ENCODE peak calls at places on chromosomes 11 and 22, in five cellular contexts. E, W, C, R and G are unnamed samples.

GRCh38 chr11:44319170-44319551 is 9.2 kb upstream of the ALX4 start:
- DNase-seq in E (no peak), W (no peak), C (peak; percentile 67), R (no peak), G (no peak)

GRCh38 chr11:12983331-12983730 is 25.8 kb upstream of the RASSF10 start:
- DNase-seq in E (no peak), W (no peak), C (no peak), R (no peak), G (no peak)

GRCh38 chr22:46066691-46067090 is 83.6 kb upstream of the PPARA start:
- DNase-seq in E (no peak), W (no peak), C (no peak), R (no peak), G (no peak)

GRCh38 chr11:125514336-125515101 is 18.5 kb upstream of the FEZ1 start:
- DNase-seq in E (peak; percentile 29), W (peak; percentile 52), C (no peak), R (peak; percentile 58), G (no peak)

GRCh38 chr22:32708835-32709234 is 92.7 kb upstream of the TIMP3 start:
- DNase-seq in E (no peak), W (no peak), C (no peak), R (no peak), G (no peak)

GRCh38 chr11:27319065-27319464 is 44.0 kb downstream of the CCDC34 start:
- DNase-seq in E (no peak), W (peak; percentile 17), C (no peak), R (no peak), G (no peak)

GRCh38 chr11:877565-877964 is 33.0 kb downstream of the CHID1 start:
- DNase-seq in E (no peak), W (peak; percentile 12), C (peak; percentile 82), R (peak; percentile 35), G (peak; percentile 85)

GRCh38 chr11:111063711-111064110 is 181.8 kb upstream of the POU2AF2 start:
- DNase-seq in E (no peak), W (no peak), C (no peak), R (no peak), G (no peak)

GRCh38 chr11:114822038-114822437 is 143.7 kb downstream of the NXPE2 start:
- DNase-seq in E (no peak), W (no peak), C (no peak), R (no peak), G (no peak)

GRCh38 chr11:122910775-122911174 is 28.2 kb downstream of the JHY start:
- DNase-seq in E (no peak), W (no peak), C (peak; percentile 53), R (no peak), G (no peak)

GRCh38 chr22:44399196-44399837 is 86.6 kb upstream of the SHISAL1 start:
- DNase-seq in E (no peak), W (no peak), C (no peak), R (no peak), G (peak; percentile 15)

GRCh38 chr22:48357961-48358360 is 1469.7 kb downstream of the BRD1 start:
- DNase-seq in E (no peak), W (no peak), C (no peak), R (no peak), G (no peak)

GRCh38 chr11:2314525-2315394 is 12.9 kb downstream of the TSPAN32 start:
- DNase-seq in E (peak; percentile 83), W (no peak), C (no peak), R (no peak), G (no peak)

GRCh38 chr11:112637046-112637445 is 324.2 kb upstream of the NCAM1 start:
- DNase-seq in E (no peak), W (no peak), C (no peak), R (no peak), G (no peak)

GRCh38 chr11:126978911-126979310 is 21.7 kb downstream of the KIRREL3 start:
- DNase-seq in E (no peak), W (no peak), C (no peak), R (no peak), G (no peak)

GRCh38 chr11:128324531-128325141 is 262.7 kb downstream of the ETS1 start:
- DNase-seq in E (no peak), W (peak; percentile 90), C (no peak), R (peak; percentile 73), G (no peak)

GRCh38 chr22:48592488-48592887 is 1235.2 kb downstream of the BRD1 start:
- DNase-seq in E (no peak), W (no peak), C (no peak), R (no peak), G (no peak)

GRCh38 chr22:38566726-38567504 is 3.1 kb downstream of the DMC1 start:
- DNase-seq in E (no peak), W (no peak), C (no peak), R (no peak), G (no peak)

GRCh38 chr11:128713595-128713994 is 19.7 kb downstream of the FLI1 start:
- DNase-seq in E (no peak), W (no peak), C (no peak), R (no peak), G (no peak)

GRCh38 chr22:39959640-39960447 is at the start of gene TMA7B:
- DNase-seq in E (no peak), W (no peak), C (peak; percentile 59), R (peak; percentile 35), G (peak; percentile 74)

GRCh38 chr11:34655335-34656008 is 34.6 kb downstream of the EHF start:
- DNase-seq in E (no peak), W (no peak), C (no peak), R (no peak), G (no peak)

GRCh38 chr11:69683764-69684333 is 8.7 kb upstream of the LTO1 start:
- DNase-seq in E (no peak), W (no peak), C (peak; percentile 81), R (no peak), G (peak; percentile 73)

GRCh38 chr11:111001986-111002616 is 243.4 kb upstream of the POU2AF2 start:
- DNase-seq in E (peak; percentile 30), W (no peak), C (no peak), R (no peak), G (no peak)

GRCh38 chr11:90243534-90243933 is 20.7 kb upstream of the CHORDC1 start:
- DNase-seq in E (no peak), W (no peak), C (peak; percentile 37), R (no peak), G (no peak)

GRCh38 chr11:130070829-130071205 is 1.1 kb downstream of the APLP2 start:
- DNase-seq in E (no peak), W (no peak), C (peak; percentile 68), R (peak; percentile 9), G (no peak)